ENCODE peak calls at places on chromosomes 16 and 17, in five cellular contexts. G is heart right ventricle, B is foreskin fibroblast, Q is B cell, V is pancreas. K is an unnamed sample.

GRCh38 chr17:63442549-63443035 is 3.5 kb downstream of the CYB561 start:
- DNase-seq in G (no peak), B (no peak), Q (peak), V (no peak), K (peak)

GRCh38 chr16:13018026-13018425 is 116.6 kb downstream of the SHISA9 start:
- DNase-seq in G (no peak), B (no peak), Q (no peak), V (no peak), K (no peak)

GRCh38 chr16:24652803-24653202 is 76.6 kb upstream of the TNRC6A start:
- DNase-seq in G (no peak), B (no peak), Q (no peak), V (no peak), K (no peak)

GRCh38 chr17:63358111-63358839 is 87.8 kb downstream of the CYB561 start:
- DNase-seq in G (no peak), B (peak), Q (no peak), V (no peak), K (no peak)

GRCh38 chr17:82332669-82333278 is 792 bp downstream of the SECTM1 start:
- DNase-seq in G (no peak), B (peak), Q (peak), V (peak), K (peak)

GRCh38 chr17:31918701-31919128 is 17.2 kb upstream of the UTP6 start:
- DNase-seq in G (no peak), B (no peak), Q (no peak), V (no peak), K (no peak)

GRCh38 chr17:28405632-28406477 is at the start of gene SLC46A1:
- DNase-seq in G (peak), B (no peak), Q (peak), V (peak), K (peak)

GRCh38 chr16:1150511-1150982 is 2.4 kb upstream of the CACNA1H start:
- DNase-seq in G (no peak), B (peak), Q (no peak), V (no peak), K (no peak)

GRCh38 chr17:74431568-74432483 is at the start of gene GPRC5C:
- DNase-seq in G (peak), B (no peak), Q (peak), V (peak), K (peak)

GRCh38 chr17:66975614-66976378 is 11.3 kb downstream of the CACNG4 start:
- DNase-seq in G (no peak), B (no peak), Q (no peak), V (no peak), K (peak)

GRCh38 chr16:4315185-4316102 is at the start of gene GLIS2:
- DNase-seq in G (peak), B (peak), Q (peak), V (peak), K (peak)

GRCh38 chr17:670286-670685 is 44.4 kb downstream of the VPS53 start:
- DNase-seq in G (no peak), B (no peak), Q (no peak), V (no peak), K (no peak)

GRCh38 chr17:66522591-66523272 is 220.3 kb downstream of the PRKCA start:
- DNase-seq in G (no peak), B (no peak), Q (no peak), V (no peak), K (no peak)

GRCh38 chr16:15947983-15948509 is 1.4 kb upstream of the ABCC1 start:
- DNase-seq in G (no peak), B (no peak), Q (no peak), V (peak), K (no peak)

GRCh38 chr16:9666834-9667480 is 515.3 kb downstream of the GRIN2A start:
- DNase-seq in G (no peak), B (no peak), Q (no peak), V (no peak), K (no peak)

GRCh38 chr16:50196736-50197135 is 43.6 kb downstream of the TENT4B start:
- DNase-seq in G (no peak), B (no peak), Q (no peak), V (no peak), K (no peak)

GRCh38 chr16:68885321-68885720 is 42.0 kb downstream of the TANGO6 start:
- DNase-seq in G (no peak), B (no peak), Q (no peak), V (no peak), K (no peak)

GRCh38 chr17:46979023-46979870 is at the start of gene RPRML:
- DNase-seq in G (no peak), B (peak), Q (peak), V (peak), K (peak)

GRCh38 chr16:82016268-82016667 is 5.0 kb upstream of the SDR42E1 start:
- DNase-seq in G (peak), B (no peak), Q (no peak), V (no peak), K (no peak)

GRCh38 chr16:69187387-69187890 is 475 bp downstream of the SNTB2 start:
- DNase-seq in G (peak), B (peak), Q (peak), V (peak), K (no peak)

GRCh38 chr16:25013751-25014499 is 1.2 kb downstream of the ARHGAP17 start:
- DNase-seq in G (no peak), B (no peak), Q (no peak), V (no peak), K (peak)

GRCh38 chr17:79627766-79628690 is 17.2 kb upstream of the RBFOX3 start:
- DNase-seq in G (peak), B (no peak), Q (peak), V (peak), K (no peak)

GRCh38 chr17:72421128-72422092 is 300.6 kb downstream of the SOX9 start:
- DNase-seq in G (no peak), B (peak), Q (no peak), V (peak), K (peak)

GRCh38 chr17:38852771-38853291 is 690 bp downstream of the RPL23 start:
- DNase-seq in G (no peak), B (no peak), Q (no peak), V (no peak), K (no peak)

GRCh38 chr17:20028436-20028835 is 19.3 kb downstream of the SPECC1 start:
- DNase-seq in G (no peak), B (peak), Q (no peak), V (no peak), K (no peak)

GRCh38 chr16:19108409-19109287 is 5.1 kb upstream of the ITPRIPL2 start:
- DNase-seq in G (no peak), B (no peak), Q (no peak), V (no peak), K (no peak)

GRCh38 chr17:13462161-13462560 is 139.6 kb downstream of the HS3ST3A1 start:
- DNase-seq in G (no peak), B (peak), Q (no peak), V (no peak), K (no peak)

GRCh38 chr16:82748026-82748425 is 121.3 kb downstream of the CDH13 start:
- DNase-seq in G (peak), B (peak), Q (no peak), V (no peak), K (no peak)

GRCh38 chr17:19268611-19269010 is 31.4 kb downstream of the EPN2 start:
- DNase-seq in G (no peak), B (no peak), Q (no peak), V (no peak), K (no peak)

GRCh38 chr16:14538604-14539003 is 91.5 kb downstream of the PARN start:
- DNase-seq in G (no peak), B (no peak), Q (no peak), V (no peak), K (no peak)

GRCh38 chr17:7440113-7440822 is 956 bp downstream of the FGF11 start:
- DNase-seq in G (peak), B (no peak), Q (no peak), V (peak), K (peak)

GRCh38 chr17:1041746-1042145 is 44.8 kb downstream of the TIMM22 start:
- DNase-seq in G (no peak), B (no peak), Q (no peak), V (no peak), K (no peak)

GRCh38 chr16:85353839-85354622 is 241.8 kb upstream of the CIBAR2 start:
- DNase-seq in G (no peak), B (no peak), Q (no peak), V (no peak), K (no peak)

GRCh38 chr16:88691924-88692560 is 5.7 kb upstream of the SNAI3 start:
- DNase-seq in G (no peak), B (no peak), Q (peak), V (no peak), K (no peak)

GRCh38 chr16:80285089-80285488 is 255.7 kb upstream of the DYNLRB2 start:
- DNase-seq in G (no peak), B (peak), Q (no peak), V (no peak), K (no peak)

GRCh38 chr17:29526322-29526721 is 40.5 kb downstream of the ABHD15 start:
- DNase-seq in G (no peak), B (no peak), Q (no peak), V (no peak), K (no peak)

GRCh38 chr17:81120149-81120484 is 45.2 kb upstream of the PVALEF start:
- DNase-seq in G (no peak), B (no peak), Q (no peak), V (no peak), K (no peak)

GRCh38 chr16:77409311-77409710 is 25.5 kb downstream of the ADAMTS18 start:
- DNase-seq in G (no peak), B (no peak), Q (no peak), V (no peak), K (no peak)

GRCh38 chr16:77410449-77410848 is 24.4 kb downstream of the ADAMTS18 start:
- DNase-seq in G (no peak), B (no peak), Q (no peak), V (no peak), K (no peak)

GRCh38 chr16:77416939-77417480 is 17.8 kb downstream of the ADAMTS18 start:
- DNase-seq in G (no peak), B (no peak), Q (no peak), V (no peak), K (no peak)

DNA sequence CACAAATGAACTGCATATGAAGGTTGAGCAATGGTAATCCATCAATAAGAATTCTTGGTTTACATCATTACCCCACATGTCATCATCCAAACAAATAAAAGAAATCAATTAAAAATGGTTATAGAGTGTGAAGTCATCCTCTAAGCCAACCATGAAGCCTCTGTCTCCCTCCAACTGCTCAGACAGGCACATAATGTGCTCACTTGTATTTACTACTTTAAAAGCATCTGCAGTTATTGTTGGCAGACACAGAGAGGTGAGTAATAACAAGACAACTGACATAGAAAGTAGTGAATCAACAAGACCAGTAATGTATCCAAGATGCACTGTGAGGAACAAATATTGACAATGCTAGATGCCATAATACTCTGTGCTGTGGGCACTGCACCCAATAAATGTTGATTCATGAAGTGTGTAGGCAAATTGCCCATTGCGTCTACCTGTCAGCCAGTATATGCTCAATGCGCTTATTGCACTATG is 20.0 kb downstream of the ADAMTS18 start:
- DNase-seq in G (no peak), B (no peak), Q (no peak), V (no peak), K (no peak)
- TF ChIP-seq CTCF in G (no peak), B (no peak), Q (no peak), V (no peak), K (no peak)

GRCh38 chr17:55830210-55830609 is 79.4 kb downstream of the PCTP start:
- DNase-seq in G (no peak), B (no peak), Q (no peak), V (no peak), K (no peak)

GRCh38 chr17:55820675-55821074 is 69.8 kb downstream of the PCTP start:
- DNase-seq in G (no peak), B (no peak), Q (no peak), V (no peak), K (no peak)

GRCh38 chr17:55830699-55831098 is 79.8 kb downstream of the PCTP start:
- DNase-seq in G (no peak), B (no peak), Q (no peak), V (no peak), K (no peak)

DNA sequence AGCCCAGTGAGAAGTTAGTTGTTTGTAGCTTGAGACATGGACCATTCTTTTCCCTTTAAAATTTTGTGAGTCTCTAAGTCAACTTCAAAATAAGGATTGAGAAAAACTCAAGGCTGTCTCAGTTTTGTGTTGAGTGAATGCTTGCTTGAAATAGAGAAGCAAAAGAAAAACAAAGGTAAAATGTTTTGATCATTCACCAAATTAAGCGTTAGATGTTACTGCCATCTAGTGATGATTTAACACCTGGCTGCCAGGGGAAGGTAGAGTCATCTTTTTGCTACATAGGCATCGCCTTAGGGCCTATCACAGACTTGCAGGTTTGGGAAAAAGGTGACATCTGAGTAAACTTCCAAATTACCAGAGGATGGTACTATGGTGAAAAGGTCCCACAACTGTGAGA is 74.4 kb downstream of the PCTP start:
- DNase-seq in G (no peak), B (no peak), Q (no peak), V (no peak), K (no peak)
- TF ChIP-seq CTCF in G (no peak), B (no peak), Q (no peak), V (no peak), K (peak)

GRCh38 chr16:77443834-77444460 is 9.1 kb upstream of the ADAMTS18 start:
- DNase-seq in G (no peak), B (no peak), Q (no peak), V (no peak), K (no peak)
- TF ChIP-seq CTCF in G (no peak), B (no peak), Q (no peak), V (no peak), K (no peak)

DNA sequence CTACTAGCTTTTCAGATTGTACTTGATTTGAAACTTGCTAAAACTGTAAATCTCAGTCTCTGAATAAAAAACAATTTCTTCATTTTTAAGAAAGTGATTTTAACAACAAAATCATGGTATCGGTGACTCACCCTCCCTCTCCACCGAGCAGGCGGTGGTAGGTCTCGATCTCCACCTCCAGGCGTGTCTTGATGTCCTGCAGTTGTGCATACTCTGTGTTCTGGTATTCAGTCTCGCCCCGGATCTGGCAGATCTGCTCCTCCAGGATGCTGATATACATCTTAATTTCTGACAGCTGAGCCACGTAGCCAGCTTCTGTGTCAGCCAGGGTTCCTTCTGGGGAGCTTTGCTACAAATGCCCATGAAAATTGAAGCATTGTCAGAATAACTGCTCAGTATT is 15.4 kb upstream of the KRT24 start:
- DNase-seq in G (no peak), B (no peak), Q (no peak), V (no peak), K (no peak)
- TF ChIP-seq CTCF in G (no peak), B (no peak), Q (no peak), V (no peak), K (no peak)

DNA sequence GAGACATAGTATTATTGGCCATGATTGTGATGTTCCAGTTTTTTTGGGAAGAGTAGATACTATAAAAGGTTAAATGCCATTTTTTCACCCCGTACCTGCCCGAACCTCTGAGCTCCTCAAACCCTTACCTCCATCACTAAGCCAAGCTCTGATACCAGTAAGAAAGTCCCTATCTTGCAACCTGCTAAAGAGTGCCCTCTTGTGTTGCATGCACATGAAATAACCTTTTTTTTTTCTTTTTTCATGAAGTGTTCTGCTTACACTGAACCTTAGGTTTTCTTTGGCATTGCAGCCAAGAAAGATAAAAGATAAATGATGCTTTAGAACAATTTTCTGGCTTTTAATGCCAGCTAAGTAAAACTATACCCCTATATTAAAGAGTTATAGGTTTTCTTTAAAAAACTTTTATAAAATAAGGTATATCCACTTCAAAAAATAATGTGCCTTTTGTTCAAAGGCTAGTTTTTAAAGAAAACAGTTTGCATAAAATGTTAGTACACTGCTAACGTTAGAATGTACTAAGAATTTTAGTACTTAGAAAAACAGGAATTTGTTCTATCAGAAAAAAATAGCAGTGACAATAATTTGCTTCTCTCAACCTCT is 295.3 kb upstream of the PMFBP1 start:
- DNase-seq in G (no peak), B (peak), Q (no peak), V (no peak), K (peak)
- TF ChIP-seq CTCF in G (no peak), B (peak), Q (peak), V (peak), K (peak)

DNA sequence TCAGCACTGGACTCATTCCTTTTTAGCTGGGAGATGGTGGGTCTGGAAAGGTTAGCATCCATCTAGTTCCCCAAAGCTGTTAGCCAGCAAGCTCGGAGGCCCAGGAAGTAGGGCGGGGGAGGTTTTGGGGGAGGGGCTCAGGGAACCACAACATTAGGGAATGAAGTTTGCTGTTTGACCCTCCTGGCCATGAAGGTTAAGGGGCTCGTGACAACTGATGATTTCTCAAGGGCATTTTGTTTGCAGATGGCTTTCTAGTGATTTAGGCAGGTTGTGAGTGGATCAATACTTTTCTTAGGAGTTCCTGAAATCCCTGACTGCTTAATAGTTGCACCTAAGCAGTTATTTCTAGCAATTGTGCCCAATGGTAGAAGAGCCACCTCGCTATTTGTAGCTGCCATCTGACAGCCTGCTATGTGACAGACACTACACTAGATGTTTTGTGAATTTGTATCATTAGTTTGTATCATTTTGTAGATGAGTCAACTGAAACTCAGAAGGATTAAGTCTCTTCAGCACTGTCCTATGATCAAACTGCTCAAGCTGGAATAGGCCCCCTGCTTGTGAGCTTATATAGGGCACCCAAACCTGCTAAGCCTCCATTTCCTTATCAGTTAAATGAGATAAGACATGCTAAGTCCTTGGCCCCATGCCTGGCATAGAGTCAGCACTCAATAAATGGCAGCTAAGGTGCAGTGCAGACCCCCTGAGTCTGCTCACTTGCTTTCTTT is 146.4 kb downstream of the IRX3 start:
- DNase-seq in G (no peak), B (no peak), Q (no peak), V (no peak), K (no peak)
- TF ChIP-seq CTCF in G (no peak), B (no peak), Q (no peak), V (no peak), K (no peak)

GRCh38 chr16:23371368-23371767 is 69.3 kb downstream of the SCNN1B start:
- DNase-seq in G (no peak), B (no peak), Q (no peak), V (no peak), K (no peak)
- TF ChIP-seq CTCF in G (no peak), B (no peak), Q (no peak), V (no peak), K (no peak)

DNA sequence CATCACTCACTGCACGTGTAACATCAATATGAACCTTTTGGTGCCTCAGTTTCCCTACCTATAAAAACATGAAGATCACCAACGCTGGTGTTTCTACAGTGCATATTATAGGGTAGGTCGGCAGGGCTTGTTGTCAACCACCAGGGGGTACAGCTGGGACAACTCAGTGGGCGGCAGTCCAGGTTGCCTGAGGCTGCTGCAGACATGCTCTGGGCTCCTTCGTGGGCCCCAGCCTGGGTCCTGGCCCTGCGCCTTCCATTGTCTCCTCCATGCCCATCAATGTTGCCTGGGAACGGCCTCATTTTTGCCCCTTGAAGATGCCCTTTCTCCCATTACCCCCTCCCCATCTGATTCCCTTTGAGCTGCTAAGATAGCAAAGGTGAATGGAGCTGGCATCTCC is 89.8 kb downstream of the GSG1L start:
- DNase-seq in G (no peak), B (no peak), Q (no peak), V (no peak), K (no peak)
- TF ChIP-seq CTCF in G (no peak), B (no peak), Q (no peak), V (no peak), K (no peak)

K was measured in GM20000.